ENCODE peak calls at places on chromosomes 2 and 18, in six cellular contexts. One of them, this sample, is unnamed.

GRCh38 chr2:24544456-24545115 is 53.5 kb downstream of the NCOA1 start:
- DNase-seq in cardiac muscle cell: no peak
- DNase-seq in endothelial cell: no peak
- DNase-seq in right atrium auricular region: no peak
- DNase-seq in CD8-positive, alpha-beta T cell: no peak
- DNase-seq in RWPE1: no peak
- DNase-seq in this sample: no peak

GRCh38 chr2:119491776-119492525 is 32.3 kb downstream of the SCTR start:
- DNase-seq in cardiac muscle cell: peak
- DNase-seq in endothelial cell: no peak
- DNase-seq in right atrium auricular region: no peak
- DNase-seq in CD8-positive, alpha-beta T cell: no peak
- DNase-seq in RWPE1: peak
- DNase-seq in this sample: no peak

GRCh38 chr2:215022418-215022817 is 116.0 kb downstream of the ABCA12 start:
- DNase-seq in cardiac muscle cell: peak
- DNase-seq in endothelial cell: no peak
- DNase-seq in right atrium auricular region: no peak
- DNase-seq in CD8-positive, alpha-beta T cell: no peak
- DNase-seq in RWPE1: peak
- DNase-seq in this sample: no peak

GRCh38 chr18:76720683-76721082 is 101.7 kb upstream of the ZNF236 start:
- DNase-seq in cardiac muscle cell: no peak
- DNase-seq in endothelial cell: no peak
- DNase-seq in right atrium auricular region: peak
- DNase-seq in CD8-positive, alpha-beta T cell: peak
- DNase-seq in RWPE1: no peak
- DNase-seq in this sample: no peak

GRCh38 chr2:46082531-46083485 is 214.4 kb upstream of the EPAS1 start:
- DNase-seq in cardiac muscle cell: no peak
- DNase-seq in endothelial cell: no peak
- DNase-seq in right atrium auricular region: no peak
- DNase-seq in CD8-positive, alpha-beta T cell: no peak
- DNase-seq in RWPE1: peak
- DNase-seq in this sample: no peak

GRCh38 chr2:162582357-162582798 is 238.4 kb downstream of the GCA start:
- DNase-seq in cardiac muscle cell: no peak
- DNase-seq in endothelial cell: no peak
- DNase-seq in right atrium auricular region: no peak
- DNase-seq in CD8-positive, alpha-beta T cell: no peak
- DNase-seq in RWPE1: no peak
- DNase-seq in this sample: no peak

GRCh38 chr2:11914455-11914854 is 168.0 kb downstream of the LPIN1 start:
- DNase-seq in cardiac muscle cell: no peak
- DNase-seq in endothelial cell: no peak
- DNase-seq in right atrium auricular region: no peak
- DNase-seq in CD8-positive, alpha-beta T cell: no peak
- DNase-seq in RWPE1: peak
- DNase-seq in this sample: no peak

GRCh38 chr2:64330691-64331429 is 123.1 kb upstream of the LGALSL start:
- DNase-seq in cardiac muscle cell: peak
- DNase-seq in endothelial cell: peak
- DNase-seq in right atrium auricular region: peak
- DNase-seq in CD8-positive, alpha-beta T cell: peak
- DNase-seq in RWPE1: peak
- DNase-seq in this sample: peak

GRCh38 chr18:42614619-42615293 is 500.7 kb downstream of the RIT2 start:
- DNase-seq in cardiac muscle cell: no peak
- DNase-seq in endothelial cell: no peak
- DNase-seq in right atrium auricular region: no peak
- DNase-seq in CD8-positive, alpha-beta T cell: no peak
- DNase-seq in RWPE1: no peak
- DNase-seq in this sample: no peak

GRCh38 chr2:10914272-10914693 is 2.5 kb downstream of the KCNF1 start:
- DNase-seq in cardiac muscle cell: no peak
- DNase-seq in endothelial cell: peak
- DNase-seq in right atrium auricular region: no peak
- DNase-seq in CD8-positive, alpha-beta T cell: no peak
- DNase-seq in RWPE1: no peak
- DNase-seq in this sample: no peak

GRCh38 chr2:166184789-166185188 is 57.0 kb upstream of the SCN1A start:
- DNase-seq in cardiac muscle cell: no peak
- DNase-seq in endothelial cell: no peak
- DNase-seq in right atrium auricular region: no peak
- DNase-seq in CD8-positive, alpha-beta T cell: no peak
- DNase-seq in RWPE1: peak
- DNase-seq in this sample: no peak

GRCh38 chr18:78242307-78242643 is 737.3 kb upstream of the SALL3 start:
- DNase-seq in cardiac muscle cell: no peak
- DNase-seq in endothelial cell: no peak
- DNase-seq in right atrium auricular region: peak
- DNase-seq in CD8-positive, alpha-beta T cell: no peak
- DNase-seq in RWPE1: no peak
- DNase-seq in this sample: no peak

GRCh38 chr2:160835166-160835565 is 325.1 kb upstream of the TANK start:
- DNase-seq in cardiac muscle cell: no peak
- DNase-seq in endothelial cell: no peak
- DNase-seq in right atrium auricular region: no peak
- DNase-seq in CD8-positive, alpha-beta T cell: no peak
- DNase-seq in RWPE1: no peak
- DNase-seq in this sample: no peak

GRCh38 chr18:10252952-10253680 is 201.3 kb upstream of the APCDD1 start:
- DNase-seq in cardiac muscle cell: no peak
- DNase-seq in endothelial cell: no peak
- DNase-seq in right atrium auricular region: no peak
- DNase-seq in CD8-positive, alpha-beta T cell: no peak
- DNase-seq in RWPE1: no peak
- DNase-seq in this sample: no peak

DNA sequence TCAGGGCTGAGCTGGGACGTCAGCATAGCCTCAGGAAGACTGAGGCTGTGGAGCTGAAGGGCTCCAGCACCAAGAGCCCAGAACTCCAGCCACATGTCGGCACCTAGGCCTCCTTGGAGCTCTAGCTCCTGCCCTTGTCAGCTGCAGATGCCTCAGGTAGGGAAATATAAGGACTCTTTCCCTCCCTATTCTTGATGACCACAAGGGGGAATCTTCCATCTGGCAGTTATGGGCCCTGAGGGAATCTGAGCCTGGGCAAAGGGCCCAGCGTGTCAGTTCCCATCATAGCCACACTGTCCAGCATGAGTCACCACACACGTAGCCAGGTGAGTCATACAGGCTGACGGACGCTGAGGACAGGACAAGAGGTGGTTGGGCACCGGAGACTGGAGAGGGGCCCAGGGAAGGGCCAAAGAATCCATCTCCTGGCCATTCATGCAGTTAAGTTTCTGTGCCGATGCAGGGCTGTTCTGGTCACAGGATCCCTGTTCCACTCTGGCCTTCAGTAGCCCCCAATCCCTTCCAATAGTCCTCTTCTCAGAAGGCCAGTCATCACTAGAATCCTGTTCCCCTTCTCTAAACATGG is 1.8 kb downstream of the MPV17 start:
- DNase-seq in cardiac muscle cell: no peak
- DNase-seq in endothelial cell: no peak
- DNase-seq in right atrium auricular region: peak
- DNase-seq in CD8-positive, alpha-beta T cell: no peak
- DNase-seq in RWPE1: peak
- DNase-seq in this sample: no peak
- TF ChIP-seq CTCF in cardiac muscle cell: peak
- TF ChIP-seq CTCF in endothelial cell: peak
- TF ChIP-seq CTCF in right atrium auricular region: peak
- TF ChIP-seq CTCF in CD8-positive, alpha-beta T cell: no peak
- TF ChIP-seq CTCF in RWPE1: peak
- TF ChIP-seq CTCF in this sample: peak

GRCh38 chr2:134212726-134213125 is 41.1 kb upstream of the MGAT5 start:
- DNase-seq in cardiac muscle cell: no peak
- DNase-seq in endothelial cell: no peak
- DNase-seq in right atrium auricular region: no peak
- DNase-seq in CD8-positive, alpha-beta T cell: no peak
- DNase-seq in RWPE1: no peak
- DNase-seq in this sample: no peak
- TF ChIP-seq CTCF in cardiac muscle cell: no peak
- TF ChIP-seq CTCF in endothelial cell: no peak
- TF ChIP-seq CTCF in right atrium auricular region: no peak
- TF ChIP-seq CTCF in CD8-positive, alpha-beta T cell: no peak
- TF ChIP-seq CTCF in RWPE1: no peak
- TF ChIP-seq CTCF in this sample: no peak

DNA sequence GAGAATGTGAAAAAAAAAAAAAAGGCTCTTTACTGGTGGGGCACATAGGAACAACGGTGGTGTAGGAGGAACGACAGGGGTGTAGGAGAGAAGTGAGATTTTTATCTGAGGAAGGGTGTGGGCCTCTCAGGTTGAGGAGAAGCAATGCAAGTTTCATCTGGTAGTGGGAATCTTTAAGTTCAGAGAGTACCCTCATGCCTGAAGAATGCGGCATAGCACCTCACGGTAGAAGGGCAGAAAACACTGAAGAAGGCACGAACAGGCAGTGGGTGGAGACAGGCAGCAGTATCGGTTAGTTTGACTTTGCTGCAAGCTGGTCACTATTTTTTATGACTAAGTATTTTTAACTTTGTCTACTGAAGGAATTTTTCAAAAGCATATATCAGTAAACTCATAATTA is 52.2 kb upstream of the TSPYL6 start:
- DNase-seq in cardiac muscle cell: no peak
- DNase-seq in endothelial cell: no peak
- DNase-seq in right atrium auricular region: no peak
- DNase-seq in CD8-positive, alpha-beta T cell: no peak
- DNase-seq in RWPE1: no peak
- DNase-seq in this sample: no peak
- TF ChIP-seq CTCF in cardiac muscle cell: no peak
- TF ChIP-seq CTCF in endothelial cell: no peak
- TF ChIP-seq CTCF in right atrium auricular region: no peak
- TF ChIP-seq CTCF in CD8-positive, alpha-beta T cell: no peak
- TF ChIP-seq CTCF in RWPE1: no peak
- TF ChIP-seq CTCF in this sample: no peak

DNA sequence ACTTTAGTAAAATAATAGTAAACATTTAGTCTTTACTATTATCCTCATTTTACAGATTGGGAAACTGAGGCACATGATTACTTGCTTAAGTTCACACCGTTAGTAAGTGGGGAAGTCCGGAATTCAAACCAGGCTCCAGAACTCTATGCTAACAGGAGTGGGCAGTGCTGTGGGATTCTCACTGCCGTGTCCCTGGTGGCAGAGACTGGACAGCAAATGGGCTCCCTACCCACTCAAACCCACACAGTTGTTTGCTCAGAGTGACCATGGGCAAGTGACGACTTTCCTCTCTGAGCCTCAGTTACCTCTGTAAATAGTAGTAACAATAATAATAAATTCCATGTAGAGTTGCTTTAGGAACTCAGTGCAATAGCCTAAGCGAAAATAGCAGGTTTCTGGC is 24.0 kb downstream of the MAIP1 start:
- DNase-seq in cardiac muscle cell: no peak
- DNase-seq in endothelial cell: no peak
- DNase-seq in right atrium auricular region: no peak
- DNase-seq in CD8-positive, alpha-beta T cell: no peak
- DNase-seq in RWPE1: no peak
- DNase-seq in this sample: no peak
- TF ChIP-seq CTCF in cardiac muscle cell: no peak
- TF ChIP-seq CTCF in endothelial cell: no peak
- TF ChIP-seq CTCF in right atrium auricular region: no peak
- TF ChIP-seq CTCF in CD8-positive, alpha-beta T cell: no peak
- TF ChIP-seq CTCF in RWPE1: no peak
- TF ChIP-seq CTCF in this sample: no peak

GRCh38 chr2:75465317-75465998 is 95.3 kb downstream of the EVA1A start:
- DNase-seq in cardiac muscle cell: peak
- DNase-seq in endothelial cell: peak
- DNase-seq in right atrium auricular region: no peak
- DNase-seq in CD8-positive, alpha-beta T cell: no peak
- DNase-seq in RWPE1: peak
- DNase-seq in this sample: no peak

GRCh38 chr2:75462714-75463113 is 98.0 kb downstream of the EVA1A start:
- DNase-seq in cardiac muscle cell: no peak
- DNase-seq in endothelial cell: no peak
- DNase-seq in right atrium auricular region: no peak
- DNase-seq in CD8-positive, alpha-beta T cell: no peak
- DNase-seq in RWPE1: no peak
- DNase-seq in this sample: no peak

GRCh38 chr2:75464348-75464946 is 96.3 kb downstream of the EVA1A start:
- DNase-seq in cardiac muscle cell: peak
- DNase-seq in endothelial cell: no peak
- DNase-seq in right atrium auricular region: no peak
- DNase-seq in CD8-positive, alpha-beta T cell: no peak
- DNase-seq in RWPE1: peak
- DNase-seq in this sample: no peak

GRCh38 chr2:75466708-75467311 is 93.9 kb downstream of the EVA1A start:
- DNase-seq in cardiac muscle cell: peak
- DNase-seq in endothelial cell: peak
- DNase-seq in right atrium auricular region: no peak
- DNase-seq in CD8-positive, alpha-beta T cell: no peak
- DNase-seq in RWPE1: peak
- DNase-seq in this sample: no peak
- TF ChIP-seq CTCF in cardiac muscle cell: peak
- TF ChIP-seq CTCF in endothelial cell: peak
- TF ChIP-seq CTCF in right atrium auricular region: peak
- TF ChIP-seq CTCF in CD8-positive, alpha-beta T cell: peak
- TF ChIP-seq CTCF in RWPE1: peak
- TF ChIP-seq CTCF in this sample: peak

DNA sequence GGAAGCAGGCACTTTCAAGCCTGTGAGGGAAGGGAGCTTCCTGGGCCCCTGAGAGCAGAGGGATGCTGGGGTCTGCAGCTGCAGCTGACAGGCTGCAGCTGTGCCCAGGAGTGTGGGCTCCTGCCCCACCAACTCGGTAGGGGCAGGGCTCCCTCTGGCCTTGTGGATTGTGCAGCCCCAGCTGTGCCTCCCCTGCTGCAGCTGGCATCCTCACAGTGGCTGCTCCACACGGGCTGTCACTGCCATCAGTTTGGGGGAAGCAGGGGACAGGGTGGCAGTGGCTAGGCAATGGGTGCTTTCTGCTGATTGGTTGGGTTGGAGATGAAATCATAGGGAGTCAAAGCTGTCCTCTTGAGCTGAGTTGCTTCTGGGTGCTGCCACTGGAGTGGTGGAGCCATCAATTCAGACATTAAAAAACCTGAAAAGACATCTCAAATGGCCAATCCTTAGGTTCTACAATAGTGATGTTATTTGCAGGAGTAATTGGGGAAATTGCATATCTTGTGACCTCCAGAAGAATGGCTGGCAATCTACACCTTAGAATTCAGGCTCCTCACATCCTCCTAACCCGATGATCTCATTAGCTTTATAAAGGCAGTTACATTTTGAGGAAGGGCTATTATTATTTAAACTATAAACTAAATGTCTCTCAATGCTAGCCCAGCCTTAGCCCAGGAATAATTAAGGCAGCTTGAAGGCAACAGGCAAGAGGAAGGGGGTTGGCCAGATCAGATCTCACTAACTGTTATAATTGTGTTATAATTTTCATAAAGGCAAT is 41.3 kb downstream of the FAM171B start:
- DNase-seq in cardiac muscle cell: no peak
- DNase-seq in endothelial cell: no peak
- DNase-seq in right atrium auricular region: no peak
- DNase-seq in CD8-positive, alpha-beta T cell: no peak
- DNase-seq in RWPE1: no peak
- DNase-seq in this sample: no peak
- TF ChIP-seq CTCF in cardiac muscle cell: no peak
- TF ChIP-seq CTCF in endothelial cell: no peak
- TF ChIP-seq CTCF in right atrium auricular region: no peak
- TF ChIP-seq CTCF in CD8-positive, alpha-beta T cell: no peak
- TF ChIP-seq CTCF in RWPE1: no peak
- TF ChIP-seq CTCF in this sample: no peak